ENCODE peak calls at places on chromosomes 11 and 22, in five cellular contexts. K is mucosa of descending colon; J is right atrium auricular region; Q is midbrain; C is CD8-positive, alpha-beta memory T cell. Y is an unnamed sample.

GRCh38 chr11:112834277-112834755 is 126.9 kb upstream of the NCAM1 start:
- DNase-seq in K (no peak), J (no peak), Q (peak), C (no peak), Y (no peak)

GRCh38 chr11:72705442-72706365 is 31.5 kb upstream of the PDE2A start:
- DNase-seq in K (no peak), J (no peak), Q (no peak), C (no peak), Y (no peak)

GRCh38 chr11:112392860-112393259 is 132.2 kb upstream of the PLET1 start:
- DNase-seq in K (no peak), J (no peak), Q (no peak), C (no peak), Y (no peak)

GRCh38 chr11:58059011-58059358 is 28.2 kb downstream of the OR6Q1 start:
- DNase-seq in K (no peak), J (no peak), Q (no peak), C (no peak), Y (no peak)

GRCh38 chr11:18775492-18776292 is 15.9 kb downstream of the PTPN5 start:
- DNase-seq in K (peak), J (no peak), Q (no peak), C (peak), Y (peak)

GRCh38 chr22:50119169-50119767 is 29.5 kb downstream of the MOV10L1 start:
- DNase-seq in K (no peak), J (no peak), Q (no peak), C (no peak), Y (no peak)

GRCh38 chr11:46537851-46538295 is 56.0 kb downstream of the AMBRA1 start:
- DNase-seq in K (peak), J (no peak), Q (peak), C (peak), Y (peak)

GRCh38 chr11:94768602-94769511 is 701 bp downstream of the AMOTL1 start:
- DNase-seq in K (peak), J (no peak), Q (peak), C (no peak), Y (no peak)

GRCh38 chr11:113474362-113475159 is 637 bp downstream of the DRD2 start:
- DNase-seq in K (peak), J (no peak), Q (peak), C (peak), Y (peak)

GRCh38 chr22:37018815-37019308 is 385 bp downstream of the TST start:
- DNase-seq in K (peak), J (peak), Q (peak), C (no peak), Y (no peak)

GRCh38 chr11:116420770-116421528 is 351.8 kb downstream of the BUD13 start:
- DNase-seq in K (no peak), J (no peak), Q (no peak), C (no peak), Y (no peak)

GRCh38 chr22:50485221-50486131 is 1.2 kb upstream of the MIOX start:
- DNase-seq in K (peak), J (no peak), Q (no peak), C (no peak), Y (no peak)

GRCh38 chr11:113994077-113994954 is 19.4 kb downstream of the HTR3A start:
- DNase-seq in K (peak), J (no peak), Q (peak), C (peak), Y (no peak)

GRCh38 chr22:39434243-39434653 is 22.6 kb upstream of the MGAT3 start:
- DNase-seq in K (no peak), J (peak), Q (peak), C (no peak), Y (no peak)

Y was measured in naive thymus-derived CD8-positive, alpha-beta T cell.